ENCODE peak calls at places on chromosomes 13 and 19, in five cellular contexts. A, V, X, E and U are unnamed samples.

GRCh38 chr13:98474761-98475160 is 102.1 kb downstream of the STK24 start:
- DNase-seq in E (no peak), V (no peak), X (no peak), A (no peak), U (no peak)

GRCh38 chr19:11494634-11495285 is 10.9 kb downstream of the ZNF653 start:
- DNase-seq in V (no peak), E (no peak), X (no peak), A (no peak), U (no peak)

GRCh38 chr13:20654156-20654555 is 49.3 kb upstream of the IL17D start:
- DNase-seq in E (no peak), X (no peak), A (peak; percentile 53), V (no peak), U (no peak)

GRCh38 chr13:92413452-92413851 is 813.2 kb upstream of the GPC6 start:
- DNase-seq in A (no peak), X (no peak), E (no peak), V (no peak), U (no peak)

GRCh38 chr13:66803013-66803739 is 427.0 kb downstream of the PCDH9 start:
- DNase-seq in X (no peak), A (no peak), E (no peak), V (no peak), U (no peak)

GRCh38 chr19:6925801-6926751 is 38.7 kb downstream of the ADGRE1 start:
- DNase-seq in E (no peak), X (no peak), V (no peak), A (no peak), U (no peak)

GRCh38 chr19:39372047-39372802 is 18.7 kb downstream of the PAF1 start:
- DNase-seq in V (no peak), A (peak; percentile 93), X (no peak), E (no peak), U (peak; percentile 72)

GRCh38 chr19:39660661-39661060 is 4.9 kb downstream of the LGALS16 start:
- DNase-seq in E (no peak), A (no peak), V (no peak), X (no peak), U (no peak)

GRCh38 chr13:49791214-49791752 is 1.2 kb downstream of the KPNA3 start:
- DNase-seq in V (no peak), E (no peak), X (no peak), A (peak; percentile 35), U (peak; percentile 35)

GRCh38 chr19:29672933-29673336 is 7.7 kb downstream of the PLEKHF1 start:
- DNase-seq in V (no peak), A (no peak), E (no peak), X (no peak), U (no peak)

GRCh38 chr19:49249933-49250332 is 75.1 kb downstream of the SLC6A16 start:
- DNase-seq in E (no peak), V (no peak), A (no peak), X (no peak), U (no peak)

GRCh38 chr13:33541962-33542308 is 256.4 kb upstream of the STARD13 start:
- DNase-seq in V (no peak), E (no peak), X (no peak), A (no peak), U (no peak)
- H4K8ac ChIP-seq in V (no peak overlapping the region), E (no peak overlapping the region), X (no peak overlapping the region), A (peak overlapping the region; percentile 99), U (peak overlapping the region; percentile 45)

GRCh38 chr19:16005925-16006324 is 57.1 kb downstream of the OR10H4 start:
- DNase-seq in V (no peak), A (no peak), X (no peak), E (no peak), U (no peak)
- H3K9me3 ChIP-seq in V (no peaks in the 10 kb centered on the region), A (no peaks in the 10 kb centered on the region), X (peaks cover 75% of the 10 kb centered on the region), E (peaks cover 53% of the 10 kb centered on the region), U (no peaks in the 10 kb centered on the region)

GRCh38 chr13:27952931-27953670 is 16.0 kb downstream of the CDX2 start:
- DNase-seq in V (no peak), E (no peak), X (no peak), A (no peak), U (no peak)
- H3K18ac ChIP-seq in V (peak overlapping the region; percentile 80), E (no peak overlapping the region), X (no peak overlapping the region), A (no peak overlapping the region), U (no peak overlapping the region)

GRCh38 chr19:54662730-54663129 is at the start of gene LILRB4:
- DNase-seq in X (no peak), E (no peak), A (no peak), V (no peak), U (no peak)
- H4K8ac ChIP-seq in X (no peak within 1 kb of the TSS), E (no peak within 1 kb of the TSS), A (no peak within 1 kb of the TSS), V (no peak within 1 kb of the TSS), U (no peak within 1 kb of the TSS)

DNA sequence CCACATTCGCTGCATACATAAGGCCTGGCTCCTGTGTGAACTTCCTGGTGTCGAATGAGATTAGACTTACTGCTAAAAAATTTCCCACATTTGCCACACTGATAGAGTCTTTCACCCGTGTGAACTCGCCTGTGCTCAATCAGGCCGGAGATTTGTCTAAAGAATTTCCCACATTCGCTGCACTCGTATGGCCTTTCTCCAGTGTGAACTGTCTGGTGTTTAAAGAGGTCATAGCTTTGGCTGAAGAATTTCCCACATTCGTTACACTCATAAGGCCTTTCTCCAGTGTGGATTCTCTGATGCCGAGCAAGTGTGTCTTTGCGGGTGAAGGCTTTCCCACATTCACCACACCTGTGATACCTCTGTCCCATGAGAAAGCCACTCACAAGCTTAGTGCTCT is 6.5 kb downstream of the ZNF671 start:
- DNase-seq in X (peak; percentile 32), V (no peak), E (no peak), A (no peak), U (no peak)
- H3K9me3 ChIP-seq in X (peaks cover 9% of the 10 kb centered on the region), V (peaks cover 62% of the 10 kb centered on the region), E (peaks cover 11% of the 10 kb centered on the region), A (peaks cover 56% of the 10 kb centered on the region), U (peaks cover 69% of the 10 kb centered on the region)

GRCh38 chr19:42269518-42270345 is 680 bp downstream of the CIC start:
- DNase-seq in X (no peak), E (no peak), A (no peak), V (no peak), U (no peak)
- H3K18ac ChIP-seq in X (no peak overlapping the region), E (no peak overlapping the region), A (peak overlapping the region; percentile 45), V (peak overlapping the region; percentile 48), U (peak overlapping the region; percentile 79)

DNA sequence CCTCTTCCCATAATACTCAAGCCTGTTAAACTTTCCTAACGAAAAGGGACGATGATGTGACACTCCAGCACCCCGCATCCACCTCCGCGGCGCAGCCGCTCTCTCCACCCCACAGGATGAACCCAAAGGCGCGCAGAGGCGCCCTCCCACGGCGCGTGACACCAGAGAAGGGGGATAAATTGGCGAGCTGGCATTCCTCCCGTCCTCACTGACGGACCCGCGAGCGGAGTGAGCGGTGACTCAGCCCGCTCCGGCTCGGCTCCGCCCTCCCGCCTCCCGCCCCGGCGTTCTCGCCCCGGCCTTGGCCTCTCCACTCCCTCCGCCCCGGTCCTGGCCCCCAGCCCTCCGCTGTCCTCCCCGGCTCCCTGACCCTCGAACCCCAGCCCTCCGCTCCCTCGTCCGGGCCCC is 590 bp downstream of the TUBGCP3 start:
- DNase-seq in A (peak; percentile 86), V (peak; percentile 58), E (peak; percentile 63), X (peak; percentile 83), U (peak; percentile 92)
- H4K8ac ChIP-seq in A (peak overlapping the region; percentile 86), V (peak overlapping the region; percentile 97), E (no peak overlapping the region), X (peak overlapping the region; percentile 98), U (peak overlapping the region; percentile 100)

GRCh38 chr19:9535934-9536333 is 2.5 kb downstream of the ZNF426 start:
- DNase-seq in V (no peak), E (no peak), X (no peak), A (no peak), U (no peak)

GRCh38 chr19:9528757-9529336 is 9.6 kb downstream of the ZNF426 start:
- DNase-seq in X (no peak), E (no peak), A (peak; percentile 9), V (no peak), U (peak; percentile 32)

GRCh38 chr19:9531933-9532332 is 6.5 kb downstream of the ZNF426 start:
- DNase-seq in X (no peak), A (peak; percentile 45), V (no peak), E (no peak), U (peak; percentile 9)
- H3K9me3 ChIP-seq in X (peaks cover 79% of the 10 kb centered on the region), A (peaks cover 79% of the 10 kb centered on the region), V (peaks cover 97% of the 10 kb centered on the region), E (peaks cover 79% of the 10 kb centered on the region), U (peaks cover 98% of the 10 kb centered on the region)

GRCh38 chr19:15432018-15432494 is 13.3 kb upstream of the AKAP8L start:
- DNase-seq in A (no peak), X (no peak), E (no peak), V (no peak), U (no peak)
- H3K18ac ChIP-seq in A (peak overlapping the region; percentile 11), X (no peak overlapping the region), E (no peak overlapping the region), V (peak overlapping the region; percentile 90), U (peak overlapping the region; percentile 85)